ENCODE peak calls at places on chromosomes 3 and 15, in four cellular contexts. One of them, this sample, is unnamed.
A peak's percentile ranks its signal among the peaks of the same experiment; 100 is the strongest.

GRCh38 chr3:115248274-115248673 is 101.2 kb upstream of the ZBTB20 start:
- DNase-seq in K562: no peak
- DNase-seq in HEK293T: no peak
- DNase-seq in HepG2: no peak
- DNase-seq in this sample: no peak

GRCh38 chr15:34679326-34679725 is 75.5 kb downstream of the GJD2 start:
- DNase-seq in K562: no peak
- DNase-seq in HEK293T: no peak
- DNase-seq in HepG2: no peak
- DNase-seq in this sample: no peak

GRCh38 chr15:63832620-63833245 is 1.0 kb downstream of the HERC1 start:
- DNase-seq in K562: peak; percentile 36
- DNase-seq in HEK293T: no peak
- DNase-seq in HepG2: no peak
- DNase-seq in this sample: no peak

GRCh38 chr3:113247664-113248458 is 36.5 kb downstream of the BOC start:
- DNase-seq in K562: no peak
- DNase-seq in HEK293T: no peak
- DNase-seq in HepG2: no peak
- DNase-seq in this sample: no peak

GRCh38 chr3:127820871-127821853 is 1.2 kb downstream of the MGLL start:
- DNase-seq in K562: no peak
- DNase-seq in HEK293T: no peak
- DNase-seq in HepG2: no peak
- DNase-seq in this sample: no peak

GRCh38 chr3:67569324-67569723 is 85.1 kb downstream of the SUCLG2 start:
- DNase-seq in K562: no peak
- DNase-seq in HEK293T: no peak
- DNase-seq in HepG2: peak; percentile 33
- DNase-seq in this sample: no peak

GRCh38 chr3:124701687-124702086 is 28.6 kb upstream of the UMPS start:
- DNase-seq in K562: no peak
- DNase-seq in HEK293T: no peak
- DNase-seq in HepG2: peak; percentile 16
- DNase-seq in this sample: no peak

GRCh38 chr15:49645937-49646336 is 25.1 kb downstream of the DTWD1 start:
- DNase-seq in K562: peak; percentile 4
- DNase-seq in HEK293T: no peak
- DNase-seq in HepG2: peak; percentile 9
- DNase-seq in this sample: no peak

GRCh38 chr3:133964547-133964946 is 65.2 kb downstream of the SLCO2A1 start:
- DNase-seq in K562: no peak
- DNase-seq in HEK293T: no peak
- DNase-seq in HepG2: peak; percentile 4
- DNase-seq in this sample: peak; percentile 24
- TF ChIP-seq ELF4 in K562: no peak
- TF ChIP-seq ELF4 in HEK293T: no peak
- TF ChIP-seq ELF4 in HepG2: no peak
- TF ChIP-seq ELF4 in this sample: no peak

GRCh38 chr3:41450416-41451231 is 251.3 kb downstream of the CTNNB1 start:
- DNase-seq in K562: no peak
- DNase-seq in HEK293T: peak; percentile 61
- DNase-seq in HepG2: no peak
- DNase-seq in this sample: peak; percentile 46
- TF ChIP-seq ELF4 in K562: no peak
- TF ChIP-seq ELF4 in HEK293T: no peak
- TF ChIP-seq ELF4 in HepG2: no peak
- TF ChIP-seq ELF4 in this sample: no peak

DNA sequence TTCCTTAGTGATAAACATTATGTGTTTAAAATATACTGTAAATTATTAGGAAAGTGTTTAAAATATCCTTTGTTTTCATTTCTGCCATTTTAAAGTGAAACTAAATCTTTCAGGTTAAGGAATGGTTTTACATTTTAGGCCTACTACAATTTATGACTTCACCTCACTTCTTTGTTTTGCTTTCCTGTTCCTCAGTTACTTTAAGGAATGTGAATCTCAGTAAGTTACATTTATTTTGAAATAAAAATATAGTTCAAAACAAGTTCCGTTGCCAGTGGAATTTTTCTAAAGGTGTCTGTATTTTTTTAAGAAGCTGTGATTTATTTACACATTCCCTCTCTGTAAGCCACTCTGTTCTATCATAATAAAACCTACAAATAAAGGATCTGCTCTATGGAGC is 630.9 kb upstream of the AGTR1 start:
- DNase-seq in K562: no peak
- DNase-seq in HEK293T: no peak
- DNase-seq in HepG2: no peak
- DNase-seq in this sample: no peak
- TF ChIP-seq ELF4 in K562: no peak
- TF ChIP-seq ELF4 in HEK293T: no peak
- TF ChIP-seq ELF4 in HepG2: no peak
- TF ChIP-seq ELF4 in this sample: no peak

DNA sequence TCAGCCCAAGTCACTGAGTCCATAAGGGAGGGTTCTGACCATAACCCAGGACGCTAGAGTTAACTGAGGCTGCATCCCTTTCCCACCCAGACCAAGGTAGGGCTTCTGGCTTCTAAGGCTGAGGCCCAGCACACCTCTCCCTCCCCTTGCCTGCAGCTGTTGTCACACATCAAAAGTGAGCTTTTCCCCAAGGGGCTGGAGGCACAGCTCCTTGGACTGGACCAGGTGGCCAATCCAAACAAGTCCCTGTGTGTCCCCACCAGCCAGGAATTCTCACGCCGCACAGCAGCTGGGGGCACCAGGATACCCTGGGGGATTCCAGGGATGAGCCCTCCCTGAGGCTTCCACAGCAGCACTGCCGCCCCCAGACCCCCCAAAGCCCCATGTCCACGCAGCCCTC is 22.3 kb upstream of the ISLR2 start:
- DNase-seq in K562: no peak
- DNase-seq in HEK293T: no peak
- DNase-seq in HepG2: no peak
- DNase-seq in this sample: no peak
- TF ChIP-seq ELF4 in K562: no peak
- TF ChIP-seq ELF4 in HEK293T: no peak
- TF ChIP-seq ELF4 in HepG2: no peak
- TF ChIP-seq ELF4 in this sample: no peak

GRCh38 chr15:71705151-71705550 is 105.2 kb upstream of the NR2E3 start:
- DNase-seq in K562: no peak
- DNase-seq in HEK293T: no peak
- DNase-seq in HepG2: no peak
- DNase-seq in this sample: no peak
- TF ChIP-seq ELF4 in K562: no peak
- TF ChIP-seq ELF4 in HEK293T: no peak
- TF ChIP-seq ELF4 in HepG2: no peak
- TF ChIP-seq ELF4 in this sample: no peak

GRCh38 chr3:108305484-108306172 is 9.3 kb downstream of the HHLA2 start:
- DNase-seq in K562: no peak
- DNase-seq in HEK293T: no peak
- DNase-seq in HepG2: no peak
- DNase-seq in this sample: no peak

GRCh38 chr3:108301695-108302404 is 5.5 kb downstream of the HHLA2 start:
- DNase-seq in K562: no peak
- DNase-seq in HEK293T: no peak
- DNase-seq in HepG2: no peak
- DNase-seq in this sample: no peak

GRCh38 chr3:108300103-108300849 is 3.9 kb downstream of the HHLA2 start:
- DNase-seq in K562: no peak
- DNase-seq in HEK293T: no peak
- DNase-seq in HepG2: no peak
- DNase-seq in this sample: no peak

GRCh38 chr3:108298056-108298455 is 1.7 kb downstream of the HHLA2 start:
- DNase-seq in K562: no peak
- DNase-seq in HEK293T: no peak
- DNase-seq in HepG2: no peak
- DNase-seq in this sample: no peak

DNA sequence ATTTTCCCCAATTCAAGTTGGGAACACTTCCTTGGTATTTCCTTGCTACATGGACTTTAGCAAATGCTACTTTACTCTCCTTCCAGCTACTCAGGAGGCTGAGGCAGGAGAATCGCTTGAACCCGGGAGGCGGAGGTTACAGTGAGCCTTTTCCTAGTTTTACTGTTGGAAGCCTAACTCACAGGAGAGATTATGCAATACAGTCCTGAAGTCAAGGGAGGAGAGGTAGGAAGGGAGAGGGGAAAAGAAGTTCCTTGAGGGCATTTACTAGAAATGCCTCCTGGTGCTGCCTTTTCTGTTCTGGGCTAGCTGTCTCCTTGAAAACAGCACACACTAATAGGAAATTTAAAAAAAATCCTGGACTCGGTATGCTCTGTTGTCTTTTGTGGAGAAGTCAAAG is 6.2 kb downstream of the HHLA2 start:
- DNase-seq in K562: no peak
- DNase-seq in HEK293T: no peak
- DNase-seq in HepG2: no peak
- DNase-seq in this sample: no peak
- TF ChIP-seq ELF4 in K562: no peak
- TF ChIP-seq ELF4 in HEK293T: no peak
- TF ChIP-seq ELF4 in HepG2: no peak
- TF ChIP-seq ELF4 in this sample: no peak

This sample was measured in WTC11.